ENCODE peak calls at places on chromosomes 5 and 9, in six cellular contexts. A, Z, F, G, U and R are unnamed samples.

GRCh38 chr9:97717866-97718265 is 20.7 kb upstream of the XPA start:
- DNase-seq in A (no peak), Z (no peak), F (no peak), G (no peak), U (no peak), R (no peak)

GRCh38 chr5:150904479-150905311 is at the start of gene ZNF300:
- DNase-seq in A (peak), Z (peak), F (no peak), G (peak), U (peak), R (peak)

GRCh38 chr9:114139061-114139460 is 16.3 kb upstream of the COL27A1 start:
- DNase-seq in A (no peak), Z (no peak), F (no peak), G (no peak), U (no peak), R (no peak)

GRCh38 chr9:88388203-88388885 is at the start of gene SPIN1:
- DNase-seq in A (peak), Z (peak), F (peak), G (no peak), U (peak), R (peak)

GRCh38 chr9:33517373-33517772 is 6.7 kb upstream of the ANKRD18B start:
- DNase-seq in A (peak), Z (peak), F (peak), G (peak), U (peak), R (peak)

GRCh38 chr5:107831612-107832395 is 161.1 kb upstream of the EFNA5 start:
- DNase-seq in A (peak), Z (no peak), F (no peak), G (no peak), U (no peak), R (no peak)

GRCh38 chr5:171537463-171537862 is 118.0 kb downstream of the FGF18 start:
- DNase-seq in A (no peak), Z (no peak), F (no peak), G (peak), U (no peak), R (no peak)

GRCh38 chr9:20205821-20206220 is 416.5 kb downstream of the MLLT3 start:
- DNase-seq in A (peak), Z (no peak), F (no peak), G (no peak), U (no peak), R (no peak)

GRCh38 chr9:89522261-89522978 is 24.5 kb upstream of the SEMA4D start:
- DNase-seq in A (no peak), Z (no peak), F (peak), G (no peak), U (peak), R (no peak)

GRCh38 chr5:127013407-127013806 is 17.0 kb downstream of the MARCHF3 start:
- DNase-seq in A (no peak), Z (no peak), F (no peak), G (no peak), U (no peak), R (no peak)

GRCh38 chr5:127014573-127014972 is 15.8 kb downstream of the MARCHF3 start:
- DNase-seq in A (no peak), Z (no peak), F (no peak), G (no peak), U (no peak), R (no peak)

GRCh38 chr5:127011151-127011550 is 19.2 kb downstream of the MARCHF3 start:
- DNase-seq in A (peak), Z (no peak), F (no peak), G (no peak), U (no peak), R (no peak)

GRCh38 chr5:127011961-127012644 is 18.3 kb downstream of the MARCHF3 start:
- DNase-seq in A (no peak), Z (no peak), F (no peak), G (no peak), U (peak), R (no peak)

GRCh38 chr5:127012933-127013332 is 17.4 kb downstream of the MARCHF3 start:
- DNase-seq in A (peak), Z (no peak), F (no peak), G (no peak), U (peak), R (no peak)
- H3K4me2 ChIP-seq in A (peak), Z (no peak), F (no peak), G (no peak), U (peak), R (no peak)

GRCh38 chr9:83432877-83433276 is 105.3 kb downstream of the FRMD3 start:
- DNase-seq in A (no peak), Z (no peak), F (no peak), G (no peak), U (no peak), R (no peak)

GRCh38 chr9:83432104-83432627 is 106.0 kb downstream of the FRMD3 start:
- DNase-seq in A (no peak), Z (peak), F (no peak), G (peak), U (peak), R (peak)

GRCh38 chr9:83434254-83434653 is 103.9 kb downstream of the FRMD3 start:
- DNase-seq in A (no peak), Z (no peak), F (no peak), G (no peak), U (no peak), R (no peak)

GRCh38 chr9:83435301-83435700 is 102.9 kb downstream of the FRMD3 start:
- DNase-seq in A (no peak), Z (no peak), F (no peak), G (no peak), U (no peak), R (no peak)

GRCh38 chr9:83433841-83434240 is 104.4 kb downstream of the FRMD3 start:
- DNase-seq in A (no peak), Z (no peak), F (no peak), G (no peak), U (no peak), R (no peak)
- TF ChIP-seq CTCF in A (no peak), Z (no peak), F (no peak), G (no peak), U (no peak), R (no peak)

DNA sequence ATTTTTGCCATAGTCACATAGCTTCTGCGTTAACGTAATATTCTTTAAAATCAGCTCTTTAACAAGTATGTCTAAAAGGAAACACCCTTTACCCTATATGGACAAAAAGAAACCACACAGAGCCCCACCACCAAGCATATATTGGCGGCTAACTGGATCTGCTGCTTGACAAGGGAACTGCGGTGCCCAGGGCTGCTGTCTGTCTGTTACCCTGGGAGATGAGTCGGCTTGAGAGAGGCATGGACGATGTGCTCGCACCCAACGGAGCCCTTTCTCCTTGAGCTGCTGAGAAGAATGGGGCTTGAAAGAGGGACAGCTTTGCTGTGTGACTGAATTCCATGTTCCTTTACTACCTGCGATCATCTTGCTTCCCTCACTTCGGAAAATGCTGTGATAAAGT is 158.6 kb upstream of the SHB start:
- DNase-seq in A (peak), Z (no peak), F (peak), G (no peak), U (no peak), R (peak)
- H3K4me2 ChIP-seq in A (no peak), Z (peak), F (peak), G (peak), U (no peak), R (peak)

GRCh38 chr9:76873821-76874220 is 32.1 kb downstream of the PRUNE2 start:
- DNase-seq in A (no peak), Z (no peak), F (no peak), G (no peak), U (no peak), R (no peak)

GRCh38 chr9:76868897-76869296 is 37.0 kb downstream of the PRUNE2 start:
- DNase-seq in A (no peak), Z (no peak), F (no peak), G (no peak), U (no peak), R (peak)

GRCh38 chr9:76876098-76876497 is 29.8 kb downstream of the PRUNE2 start:
- DNase-seq in A (peak), Z (no peak), F (no peak), G (no peak), U (no peak), R (no peak)

GRCh38 chr9:76877961-76878360 is 28.0 kb downstream of the PRUNE2 start:
- DNase-seq in A (no peak), Z (no peak), F (no peak), G (no peak), U (no peak), R (no peak)

GRCh38 chr9:76873056-76873792 is 32.7 kb downstream of the PRUNE2 start:
- DNase-seq in A (peak), Z (no peak), F (no peak), G (no peak), U (no peak), R (peak)
- TF ChIP-seq CTCF in A (no peak), Z (no peak), F (no peak), G (no peak), U (no peak), R (peak)

DNA sequence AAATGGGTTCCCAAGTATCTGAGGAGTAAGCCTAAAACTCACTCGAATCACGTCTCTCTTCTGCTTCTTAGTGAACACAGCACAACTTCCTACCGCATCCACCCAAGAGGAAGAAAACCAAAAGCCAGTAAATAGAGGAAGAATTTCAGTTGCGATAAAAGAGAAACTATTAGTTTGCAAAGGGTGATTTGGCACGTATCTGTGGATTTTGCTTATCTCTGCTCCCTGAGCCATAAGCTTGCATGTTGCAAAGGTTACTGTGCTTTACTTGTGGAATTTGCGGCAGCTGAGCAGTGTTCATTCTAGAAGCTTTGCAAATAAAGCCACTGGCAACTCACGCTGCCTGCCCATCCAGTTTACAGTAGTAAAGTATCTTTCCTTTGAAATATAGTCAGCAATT is 149.1 kb upstream of the PCA3 start:
- DNase-seq in A (peak), Z (no peak), F (no peak), G (no peak), U (no peak), R (no peak)
- H3K4me2 ChIP-seq in A (peak), Z (no peak), F (no peak), G (no peak), U (no peak), R (no peak)

GRCh38 chr5:122195784-122196394 is 66.5 kb downstream of the ZNF474 start:
- DNase-seq in A (peak), Z (peak), F (peak), G (no peak), U (peak), R (peak)
- TF ChIP-seq CTCF in A (peak), Z (peak), F (peak), G (peak), U (peak), R (peak)

GRCh38 chr9:71518045-71518888 is 250.0 kb downstream of the CEMIP2 start:
- DNase-seq in A (peak), Z (no peak), F (no peak), G (no peak), U (no peak), R (no peak)

GRCh38 chr9:71515103-71515502 is 253.2 kb downstream of the CEMIP2 start:
- DNase-seq in A (no peak), Z (no peak), F (no peak), G (no peak), U (no peak), R (no peak)

GRCh38 chr9:71514344-71514975 is 253.9 kb downstream of the CEMIP2 start:
- DNase-seq in A (no peak), Z (no peak), F (no peak), G (no peak), U (no peak), R (no peak)

GRCh38 chr9:71521132-71521531 is 247.2 kb downstream of the CEMIP2 start:
- DNase-seq in A (no peak), Z (no peak), F (no peak), G (no peak), U (no peak), R (no peak)

GRCh38 chr9:71519098-71519497 is 249.2 kb downstream of the CEMIP2 start:
- DNase-seq in A (no peak), Z (no peak), F (no peak), G (no peak), U (no peak), R (peak)
- H3K4me2 ChIP-seq in A (no peak), Z (no peak), F (no peak), G (no peak), U (no peak), R (peak)

GRCh38 chr9:123861086-123861707 is 68.7 kb downstream of the DENND1A start:
- DNase-seq in A (no peak), Z (no peak), F (no peak), G (no peak), U (no peak), R (peak)
- TF ChIP-seq CTCF in A (no peak), Z (no peak), F (no peak), G (no peak), U (no peak), R (no peak)

DNA sequence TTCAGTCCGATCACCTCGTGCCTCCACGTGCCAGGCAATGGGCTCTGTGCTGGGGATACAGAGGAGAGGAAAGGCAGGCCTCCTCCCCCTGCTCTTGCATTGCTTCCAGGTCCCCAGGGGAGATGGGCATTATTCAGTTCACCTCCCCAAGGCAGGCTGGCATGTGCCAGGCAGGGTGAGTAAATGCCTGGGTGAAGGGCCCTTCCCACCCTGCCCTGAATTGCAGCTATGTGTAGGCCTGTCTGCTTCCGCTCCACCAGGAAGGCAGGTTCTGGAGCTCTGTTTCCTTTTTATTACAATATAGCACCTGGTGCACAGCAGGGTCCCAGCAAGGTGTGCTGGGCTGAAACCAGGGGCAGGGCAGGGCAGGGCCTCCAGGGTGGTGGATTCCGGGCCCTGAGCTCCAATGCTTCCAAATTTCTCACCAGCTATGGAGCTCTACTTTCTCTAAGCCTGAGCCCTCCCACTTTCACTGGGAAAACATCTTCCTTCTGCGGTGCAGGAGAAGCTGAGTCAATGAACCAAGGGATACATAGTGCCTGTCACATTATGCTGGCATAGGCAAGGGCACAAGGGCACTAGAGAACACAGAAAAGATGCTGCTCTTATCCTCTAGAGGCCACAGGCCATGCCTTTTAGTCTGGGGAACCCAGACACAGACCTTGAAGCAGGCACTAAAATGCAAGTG is 42.0 kb downstream of the SHB start:
- DNase-seq in A (no peak), Z (no peak), F (no peak), G (peak), U (no peak), R (no peak)
- H3K4me2 ChIP-seq in A (peak), Z (peak), F (no peak), G (peak), U (peak), R (no peak)